ENCODE peak calls at places on chromosomes 3 and 15, in seven cellular contexts. F is NCI-H1092, B is kidney tubule cell, W is globus pallidus, H is occipital lobe, G is hippocampal formation, D is head of caudate nucleus. J is an unnamed sample.
A peak's percentile ranks its signal among the peaks of the same experiment; 100 is the strongest.

GRCh38 chr3:140760324-140761075 is 82.6 kb downstream of the TRIM42 start:
- DNase-seq in F (no peak), B (no peak), W (no peak), H (no peak), G (no peak), D (no peak), J (no peak)

GRCh38 chr3:45890405-45890804 is 4.1 kb downstream of the CCR9 start:
- DNase-seq in F (no peak), B (peak; percentile 51), W (peak; percentile 1), H (no peak), G (no peak), D (no peak), J (no peak)

GRCh38 chr3:43288366-43288765 is 2.0 kb downstream of the SNRK start:
- DNase-seq in F (no peak), B (peak; percentile 50), W (no peak), H (no peak), G (no peak), D (no peak), J (no peak)

GRCh38 chr3:73520931-73521461 is 103.7 kb downstream of the PDZRN3 start:
- DNase-seq in F (no peak), B (no peak), W (peak; percentile 34), H (peak; percentile 67), G (peak; percentile 41), D (no peak), J (peak; percentile 64)

GRCh38 chr3:186261638-186262037 is 100.4 kb downstream of the DGKG start:
- DNase-seq in F (peak; percentile 2), B (no peak), W (no peak), H (no peak), G (no peak), D (no peak), J (no peak)

GRCh38 chr3:5504135-5504534 is 316.6 kb downstream of the EDEM1 start:
- DNase-seq in F (no peak), B (no peak), W (no peak), H (no peak), G (no peak), D (no peak), J (no peak)

GRCh38 chr3:174318146-174318545 is 541.0 kb upstream of the NAALADL2 start:
- DNase-seq in F (no peak), B (no peak), W (no peak), H (no peak), G (no peak), D (no peak), J (no peak)

GRCh38 chr3:138097192-138097829 is 18.1 kb downstream of the DZIP1L start:
- DNase-seq in F (no peak), B (no peak), W (no peak), H (no peak), G (no peak), D (no peak), J (no peak)

GRCh38 chr3:46456118-46456517 is 8.6 kb downstream of the LTF start:
- DNase-seq in F (no peak), B (no peak), W (no peak), H (no peak), G (no peak), D (no peak), J (no peak)

GRCh38 chr15:99105516-99106341 is 849 bp downstream of the SYNM start:
- DNase-seq in F (peak; percentile 22), B (peak; percentile 64), W (no peak), H (peak; percentile 72), G (no peak), D (peak; percentile 57), J (peak; percentile 65)

GRCh38 chr3:112948346-112948838 is 26.5 kb downstream of the CD200R1 start:
- DNase-seq in F (no peak), B (no peak), W (no peak), H (no peak), G (no peak), D (no peak), J (no peak)

GRCh38 chr3:187223799-187224198 is 26.5 kb downstream of the RTP1 start:
- DNase-seq in F (no peak), B (peak; percentile 92), W (no peak), H (no peak), G (no peak), D (no peak), J (no peak)

GRCh38 chr3:151087648-151088047 is 2.2 kb downstream of the MED12L start:
- DNase-seq in F (no peak), B (no peak), W (no peak), H (no peak), G (no peak), D (no peak), J (no peak)

GRCh38 chr15:74770211-74770892 is 11.5 kb upstream of the CSK start:
- DNase-seq in F (no peak), B (no peak), W (no peak), H (no peak), G (no peak), D (no peak), J (no peak)

GRCh38 chr15:67195305-67195704 is 59.2 kb downstream of the AAGAB start:
- DNase-seq in F (no peak), B (no peak), W (no peak), H (no peak), G (no peak), D (no peak), J (no peak)

GRCh38 chr3:131110087-131110486 is 83.4 kb downstream of the NEK11 start:
- DNase-seq in F (no peak), B (peak; percentile 80), W (no peak), H (no peak), G (no peak), D (no peak), J (no peak)

GRCh38 chr3:148714521-148714920 is 16.8 kb downstream of the AGTR1 start:
- DNase-seq in F (no peak), B (no peak), W (no peak), H (no peak), G (no peak), D (no peak), J (no peak)